ENCODE peak calls at places on chromosomes 2 and 18, in five cellular contexts. Q, E, S, H and F are unnamed samples.
A peak's percentile ranks its signal among the peaks of the same experiment; 100 is the strongest.

GRCh38 chr2:94890234-94890633 is 19.0 kb downstream of the TEKT4 start:
- DNase-seq in H (no peak), E (peak; percentile 42), S (no peak), Q (no peak), F (no peak)

GRCh38 chr18:79401494-79402208 is 5.9 kb downstream of the NFATC1 start:
- DNase-seq in S (no peak), Q (no peak), E (no peak), H (no peak), F (no peak)

GRCh38 chr2:104447831-104448434 is 406.0 kb upstream of the POU3F3 start:
- DNase-seq in H (no peak), Q (no peak), E (peak; percentile 20), S (no peak), F (no peak)

GRCh38 chr2:238813109-238813508 is 34.8 kb upstream of the TWIST2 start:
- DNase-seq in E (no peak), S (no peak), Q (no peak), H (no peak), F (no peak)

GRCh38 chr18:45688834-45689233 is 35.1 kb upstream of the SLC14A1 start:
- DNase-seq in S (no peak), E (no peak), Q (no peak), H (no peak), F (no peak)

GRCh38 chr2:219722276-219722883 is 95.0 kb downstream of the SLC4A3 start:
- DNase-seq in H (no peak), E (no peak), Q (peak; percentile 99), S (no peak), F (no peak)

GRCh38 chr2:197042613-197043248 is 116.2 kb upstream of the PGAP1 start:
- DNase-seq in S (no peak), H (no peak), E (no peak), Q (no peak), F (peak; percentile 4)

GRCh38 chr2:70094171-70094977 is 7.1 kb downstream of the PCBP1 start:
- DNase-seq in E (no peak), S (no peak), H (no peak), Q (no peak), F (no peak)

GRCh38 chr2:105789745-105790466 is 45.2 kb downstream of the NCK2 start:
- DNase-seq in Q (peak; percentile 64), H (no peak), E (no peak), S (peak; percentile 69), F (peak; percentile 92)

GRCh38 chr2:68287580-68288441 is 31.9 kb downstream of the CNRIP1 start:
- DNase-seq in S (peak; percentile 33), H (peak; percentile 5), E (peak; percentile 15), Q (peak; percentile 12), F (peak; percentile 90)

GRCh38 chr2:69499242-69499641 is 62.0 kb upstream of the NFU1 start:
- DNase-seq in H (no peak), E (no peak), Q (no peak), S (no peak), F (no peak)

GRCh38 chr2:199315299-199316179 is 142.2 kb downstream of the SATB2 start:
- DNase-seq in E (peak; percentile 72), H (peak; percentile 76), S (peak; percentile 78), Q (peak; percentile 7), F (peak; percentile 71)

GRCh38 chr2:12705742-12706141 is 11.0 kb upstream of the TRIB2 start:
- DNase-seq in E (no peak), S (no peak), Q (no peak), H (peak; percentile 11), F (no peak)

GRCh38 chr2:239143858-239144712 is 256.7 kb downstream of the HDAC4 start:
- DNase-seq in S (peak; percentile 30), H (peak; percentile 69), Q (no peak), E (peak; percentile 77), F (peak; percentile 69)

GRCh38 chr18:48819276-48819675 is 131.5 kb downstream of the SMAD7 start:
- DNase-seq in Q (no peak), E (no peak), H (no peak), S (no peak), F (no peak)

GRCh38 chr2:137302957-137303356 is 537.6 kb downstream of the THSD7B start:
- DNase-seq in E (no peak), S (no peak), Q (no peak), H (no peak), F (no peak)

GRCh38 chr2:190209579-190209978 is 110.0 kb downstream of the HIBCH start:
- DNase-seq in H (no peak), S (no peak), Q (no peak), E (no peak), F (no peak)

GRCh38 chr2:48045613-48046012 is 139.3 kb upstream of the FBXO11 start:
- DNase-seq in S (no peak), Q (no peak), E (no peak), H (no peak), F (no peak)
- H3K4me2 ChIP-seq in S (no peak overlapping the region), Q (no peak overlapping the region), E (no peak overlapping the region), H (no peak overlapping the region), F (no peak overlapping the region)

GRCh38 chr18:23494992-23495391 is 8.3 kb upstream of the RMC1 start:
- DNase-seq in H (no peak), Q (peak; percentile 82), S (no peak), E (no peak), F (no peak)
- H3K4me2 ChIP-seq in H (no peak overlapping the region), Q (peak overlapping the region; percentile 15), S (no peak overlapping the region), E (no peak overlapping the region), F (no peak overlapping the region)

GRCh38 chr2:129765326-129766158 is 213.9 kb upstream of the RAB6C start:
- DNase-seq in H (no peak), S (no peak), Q (no peak), E (no peak), F (peak; percentile 44)
- H3K4me2 ChIP-seq in H (no peak overlapping the region), S (no peak overlapping the region), Q (no peak overlapping the region), E (no peak overlapping the region), F (no peak overlapping the region)

GRCh38 chr18:61854578-61854977 is 38.2 kb downstream of the RNF152 start:
- DNase-seq in Q (peak; percentile 47), S (peak; percentile 78), H (no peak), E (no peak), F (no peak)

GRCh38 chr18:61851940-61852451 is 40.8 kb downstream of the RNF152 start:
- DNase-seq in S (peak; percentile 43), Q (peak; percentile 15), E (no peak), H (no peak), F (peak; percentile 66)

GRCh38 chr18:61855992-61856378 is 36.8 kb downstream of the RNF152 start:
- DNase-seq in Q (no peak), H (no peak), S (no peak), E (no peak), F (no peak)

GRCh38 chr18:61852496-61852895 is 40.3 kb downstream of the RNF152 start:
- DNase-seq in E (no peak), S (no peak), Q (peak; percentile 89), H (peak; percentile 21), F (peak; percentile 27)

GRCh38 chr18:61855127-61855991 is 37.4 kb downstream of the RNF152 start:
- DNase-seq in Q (no peak), H (no peak), S (no peak), E (no peak), F (no peak)
- H3K4me2 ChIP-seq in Q (no peak overlapping the region), H (no peak overlapping the region), S (peak overlapping the region; percentile 63), E (no peak overlapping the region), F (no peak overlapping the region)

GRCh38 chr2:127811397-127811860 is 458 bp upstream of the WDR33 start:
- DNase-seq in H (no peak), S (peak; percentile 4), Q (no peak), E (peak; percentile 49), F (no peak)

GRCh38 chr2:127805491-127805890 is 5.5 kb downstream of the WDR33 start:
- DNase-seq in S (no peak), E (no peak), Q (no peak), H (no peak), F (no peak)

GRCh38 chr2:127810156-127810636 is 775 bp downstream of the WDR33 start:
- DNase-seq in H (peak; percentile 62), S (peak; percentile 16), Q (peak; percentile 34), E (peak; percentile 67), F (peak; percentile 64)

GRCh38 chr2:127810637-127811396 is at the start of gene WDR33:
- DNase-seq in Q (peak; percentile 91), S (peak; percentile 74), E (peak; percentile 98), H (peak; percentile 98), F (peak; percentile 96)

DNA sequence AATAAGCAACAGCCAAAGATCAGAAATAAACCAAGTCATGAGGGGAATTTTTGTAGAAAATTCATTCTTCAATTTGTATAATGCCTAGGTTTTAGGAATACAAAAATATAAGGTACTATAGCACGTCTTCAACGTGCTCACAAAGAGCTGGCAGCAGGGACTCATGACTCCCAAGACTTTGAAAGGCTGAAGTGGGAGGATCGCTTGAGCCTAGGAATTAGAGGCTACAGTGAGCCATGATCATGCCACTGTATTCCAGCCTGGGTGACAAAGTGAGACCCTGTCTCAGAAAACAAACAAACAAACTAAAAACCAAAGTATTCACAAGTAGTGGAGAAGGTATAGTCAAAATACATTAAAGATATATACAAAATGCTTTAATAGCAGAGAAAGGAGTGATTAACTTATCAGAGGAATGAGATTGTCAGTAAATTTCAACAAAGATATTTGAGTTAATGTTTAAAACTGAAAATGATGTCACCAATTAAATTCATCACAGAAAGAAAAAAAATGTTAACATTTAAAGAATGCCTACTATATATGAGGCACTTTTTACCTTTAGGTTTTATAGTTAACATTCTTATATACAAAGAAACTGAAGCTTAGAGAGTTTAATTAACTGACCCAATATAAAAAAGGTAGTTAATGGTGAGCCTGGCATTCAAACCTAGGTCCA is 3.2 kb downstream of the WDR33 start:
- DNase-seq in E (no peak), S (no peak), H (peak; percentile 27), Q (no peak), F (peak; percentile 25)
- H3K4me2 ChIP-seq in E (peak overlapping the region; percentile 48), S (peak overlapping the region; percentile 26), H (no peak overlapping the region), Q (peak overlapping the region; percentile 18), F (no peak overlapping the region)